ENCODE peak calls at places on chromosomes 11 and 22, in six cellular contexts. T, R, U, M, I and V are unnamed samples.

GRCh38 chr11:66649903-66650302 is 11.4 kb downstream of the RBM4 start:
- DNase-seq in I (no peak), M (no peak), T (no peak), R (no peak), U (no peak), V (no peak)

GRCh38 chr11:62054484-62055121 is 69.2 kb upstream of the INCENP start:
- DNase-seq in R (no peak), U (peak), I (peak), M (peak), T (peak), V (peak)

GRCh38 chr22:28548411-28548810 is 131.2 kb downstream of the TTC28 start:
- DNase-seq in U (no peak), M (no peak), R (no peak), T (no peak), I (no peak), V (no peak)

GRCh38 chr11:70247710-70248072 is 22.8 kb upstream of the PPFIA1 start:
- DNase-seq in T (no peak), U (no peak), M (no peak), R (no peak), I (no peak), V (peak)

GRCh38 chr11:85182437-85183109 is 444.6 kb downstream of the DLG2 start:
- DNase-seq in U (peak), M (no peak), I (peak), R (no peak), T (peak), V (peak)

GRCh38 chr22:17541476-17541875 is 21.8 kb upstream of the SLC25A18 start:
- DNase-seq in U (no peak), T (no peak), M (no peak), I (no peak), R (no peak), V (no peak)

GRCh38 chr22:24965822-24966626 is 13.5 kb downstream of the KIAA1671 start:
- DNase-seq in U (no peak), R (no peak), T (no peak), M (no peak), I (no peak), V (peak)

GRCh38 chr22:50585238-50585637 is 2.6 kb upstream of the CHKB start:
- DNase-seq in T (no peak), I (no peak), U (no peak), M (no peak), R (no peak), V (no peak)

GRCh38 chr11:75347781-75348613 is 3.5 kb downstream of the ARRB1 start:
- DNase-seq in I (no peak), U (peak), R (no peak), T (no peak), M (no peak), V (no peak)

GRCh38 chr11:353315-353857 is 15.9 kb upstream of the B4GALNT4 start:
- DNase-seq in I (no peak), T (no peak), R (no peak), M (no peak), U (peak), V (peak)

GRCh38 chr22:25475554-25476022 is 88.9 kb upstream of the GRK3 start:
- DNase-seq in T (no peak), M (no peak), U (no peak), R (no peak), I (no peak), V (no peak)

GRCh38 chr11:15976433-15977045 is 379.8 kb downstream of the SOX6 start:
- DNase-seq in U (peak), R (no peak), T (no peak), I (no peak), M (no peak), V (no peak)

GRCh38 chr22:29727248-29727551 is 7.4 kb downstream of the CABP7 start:
- DNase-seq in U (peak), R (no peak), M (no peak), T (peak), I (peak), V (no peak)